ENCODE peak calls at places on chromosomes 2 and 18, in ten cellular contexts. J is ovary; R is A549; A is GM23248; H is mammary epithelial cell; L is brain microvascular endothelial cell; Z is CD8-positive, alpha-beta T cell; P is RWPE1; M is SJSA1; O is endodermal cell. K is an unnamed sample.

GRCh38 chr2:102277202-102277700 is 34.1 kb upstream of the IL1RL1 start:
- DNase-seq in L (no peak), P (no peak), R (no peak), M (no peak), J (no peak), O (peak; percentile 71), Z (no peak), H (no peak), A (no peak), K (no peak)

GRCh38 chr2:188292446-188293239 is 969 bp downstream of the GULP1 start:
- DNase-seq in O (peak; percentile 95), H (peak; percentile 78), Z (no peak), M (peak; percentile 90), R (peak; percentile 30), J (peak; percentile 82), P (peak; percentile 23), A (peak; percentile 80), L (peak; percentile 66), K (peak; percentile 33)

GRCh38 chr2:155190342-155190741 is 491.8 kb downstream of the KCNJ3 start:
- DNase-seq in L (no peak), O (no peak), M (no peak), H (no peak), Z (no peak), A (no peak), P (no peak), R (no peak), J (no peak), K (no peak)

GRCh38 chr18:35715139-35715538 is 133.6 kb downstream of the GALNT1 start:
- DNase-seq in A (no peak), H (no peak), O (no peak), M (no peak), R (no peak), Z (no peak), J (no peak), L (no peak), P (no peak), K (no peak)

GRCh38 chr2:207334631-207335371 is 169.1 kb upstream of the KLF7 start:
- DNase-seq in J (peak; percentile 64), O (peak; percentile 88), A (peak; percentile 98), P (peak; percentile 94), R (peak; percentile 72), Z (no peak), M (peak; percentile 98), H (peak; percentile 99), L (peak; percentile 99), K (peak; percentile 92)

GRCh38 chr2:121254748-121255147 is 30.3 kb downstream of the TFCP2L1 start:
- DNase-seq in Z (no peak), R (no peak), H (no peak), O (no peak), P (no peak), L (no peak), J (no peak), A (no peak), M (no peak), K (no peak)

GRCh38 chr2:205772983-205773382 is 90.7 kb downstream of the NRP2 start:
- DNase-seq in R (no peak), M (no peak), P (no peak), J (no peak), A (no peak), L (no peak), Z (no peak), H (no peak), O (no peak), K (no peak)

GRCh38 chr2:100812573-100812972 is 7.4 kb upstream of the NPAS2 start:
- DNase-seq in R (no peak), M (no peak), O (no peak), P (no peak), A (no peak), H (no peak), J (no peak), Z (no peak), L (no peak), K (no peak)

GRCh38 chr2:23940262-23940975 is at the start of gene UBXN2A:
- DNase-seq in Z (peak; percentile 73), P (peak; percentile 85), H (peak; percentile 77), J (peak; percentile 89), A (peak; percentile 94), L (peak; percentile 50), O (peak; percentile 92), R (peak; percentile 89), M (peak; percentile 73), K (peak; percentile 14)

GRCh38 chr2:232633413-232634318 is at the start of gene EFHD1:
- DNase-seq in Z (peak; percentile 59), O (peak; percentile 94), J (peak; percentile 91), H (peak; percentile 58), P (peak; percentile 35), A (peak; percentile 50), M (peak; percentile 83), R (peak; percentile 53), L (peak; percentile 47), K (no peak)

GRCh38 chr2:238502956-238503791 is 76.4 kb downstream of the ASB1 start:
- DNase-seq in Z (no peak), A (no peak), H (no peak), R (no peak), O (no peak), M (peak; percentile 36), L (no peak), J (no peak), P (no peak), K (no peak)

GRCh38 chr2:241886840-241887447 is 17.4 kb downstream of the RTP5 start:
- DNase-seq in P (no peak), H (no peak), O (no peak), A (no peak), M (no peak), L (no peak), J (no peak), R (no peak), Z (no peak), K (no peak)

GRCh38 chr2:241887806-241888522 is 18.4 kb downstream of the RTP5 start:
- DNase-seq in O (no peak), P (no peak), M (no peak), J (no peak), R (no peak), H (no peak), Z (no peak), A (no peak), L (no peak), K (no peak)

GRCh38 chr2:241885701-241886643 is 16.4 kb downstream of the RTP5 start:
- DNase-seq in A (no peak), M (no peak), R (no peak), J (no peak), Z (no peak), L (no peak), O (no peak), H (no peak), P (no peak), K (no peak)

GRCh38 chr2:241890524-241891235 is 21.2 kb downstream of the RTP5 start:
- DNase-seq in Z (no peak), J (peak; percentile 26), A (no peak), L (no peak), H (no peak), R (no peak), M (no peak), P (no peak), O (no peak), K (no peak)

GRCh38 chr2:241888641-241889040 is 19.1 kb downstream of the RTP5 start:
- DNase-seq in O (no peak), M (no peak), P (no peak), H (no peak), A (no peak), L (no peak), J (no peak), R (no peak), Z (no peak), K (no peak)
- H3K27ac ChIP-seq in O (no peak overlapping the region), M (no peak overlapping the region), P (no peak overlapping the region), H (no peak overlapping the region), A (no peak overlapping the region), L (no peak overlapping the region), J (no peak overlapping the region), R (no peak overlapping the region), Z (no peak overlapping the region), K (no peak overlapping the region)

GRCh38 chr2:170180031-170180566 is 2.2 kb downstream of the MYO3B start:
- DNase-seq in P (no peak), O (no peak), A (no peak), H (no peak), R (no peak), M (no peak), J (no peak), Z (no peak), L (no peak), K (no peak)
- H3K27ac ChIP-seq in P (no peak overlapping the region), O (no peak overlapping the region), A (no peak overlapping the region), H (no peak overlapping the region), R (no peak overlapping the region), M (no peak overlapping the region), J (no peak overlapping the region), Z (no peak overlapping the region), L (no peak overlapping the region), K (peak overlapping the region; percentile 46)

GRCh38 chr18:57026316-57026715 is 120.6 kb upstream of the BOD1L2 start:
- DNase-seq in R (no peak), Z (no peak), A (peak; percentile 38), H (no peak), P (no peak), M (no peak), J (no peak), L (no peak), O (no peak), K (no peak)

GRCh38 chr18:57022716-57023115 is 124.2 kb upstream of the BOD1L2 start:
- DNase-seq in Z (no peak), O (peak; percentile 35), M (no peak), R (no peak), P (no peak), A (no peak), J (no peak), L (no peak), H (no peak), K (no peak)

GRCh38 chr18:57023483-57023882 is 123.4 kb upstream of the BOD1L2 start:
- DNase-seq in R (no peak), P (no peak), Z (no peak), M (no peak), A (no peak), H (no peak), O (no peak), L (no peak), J (no peak), K (no peak)

GRCh38 chr18:57027190-57027708 is 119.6 kb upstream of the BOD1L2 start:
- DNase-seq in H (no peak), A (no peak), L (no peak), J (no peak), R (no peak), O (peak; percentile 29), Z (no peak), P (no peak), M (no peak), K (no peak)

DNA sequence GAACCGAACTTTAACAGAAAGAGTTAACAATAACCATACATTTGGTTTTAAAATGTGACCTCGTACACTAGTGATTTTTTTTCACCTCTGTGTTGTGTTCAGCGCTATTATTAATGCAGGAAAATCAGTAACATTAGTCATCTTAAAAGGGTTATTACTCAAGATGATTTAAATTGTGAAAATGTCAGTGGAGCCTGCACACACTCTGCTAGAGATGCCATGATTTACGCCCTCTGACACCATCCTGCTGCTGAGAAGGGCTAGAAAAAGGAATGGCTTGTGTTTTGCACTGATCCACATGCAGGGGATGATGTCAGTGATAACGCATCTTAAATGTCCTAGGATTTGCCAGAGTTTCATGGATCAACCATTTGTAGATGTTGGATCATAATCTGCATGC is 121.4 kb upstream of the BOD1L2 start:
- DNase-seq in L (no peak), J (no peak), R (no peak), M (no peak), A (no peak), Z (no peak), H (no peak), O (peak; percentile 17), P (no peak), K (no peak)
- H3K27ac ChIP-seq in L (no peak overlapping the region), J (no peak overlapping the region), R (no peak overlapping the region), M (no peak overlapping the region), A (no peak overlapping the region), Z (no peak overlapping the region), H (no peak overlapping the region), O (no peak overlapping the region), P (no peak overlapping the region), K (no peak overlapping the region)

GRCh38 chr2:227406177-227407031 is 18.7 kb upstream of the SCYGR1 start:
- DNase-seq in J (peak; percentile 64), O (peak; percentile 91), H (peak; percentile 95), L (peak; percentile 89), R (peak; percentile 92), Z (no peak), M (peak; percentile 79), P (peak; percentile 93), A (peak; percentile 98), K (peak; percentile 80)
- H3K27ac ChIP-seq in J (peak overlapping the region; percentile 41), O (no peak overlapping the region), H (peak overlapping the region; percentile 87), L (peak overlapping the region; percentile 69), R (peak overlapping the region; percentile 88), Z (no peak overlapping the region), M (peak overlapping the region; percentile 93), P (peak overlapping the region; percentile 41), A (peak overlapping the region; percentile 98), K (peak overlapping the region; percentile 75)